ENCODE peak calls at places on chromosomes 6 and 20, in ten cellular contexts. One of them, this sample, is unnamed.

GRCh38 chr20:57022306-57022705 is 244.1 kb downstream of the BMP7 start:
- DNase-seq in nephron progenitor cell: no peak
- DNase-seq in H9: peak
- DNase-seq in memory B cell: no peak
- DNase-seq in substantia nigra: no peak
- DNase-seq in HT1080: no peak
- DNase-seq in epithelial cell of esophagus: no peak
- DNase-seq in activated naive CD4-positive, alpha-beta T cell: no peak
- DNase-seq in amygdala: no peak
- DNase-seq in astrocyte of the spinal cord: no peak
- DNase-seq in this sample: no peak

GRCh38 chr20:44495802-44496481 is 20.3 kb downstream of the TTPAL start:
- DNase-seq in nephron progenitor cell: no peak
- DNase-seq in H9: no peak
- DNase-seq in memory B cell: no peak
- DNase-seq in substantia nigra: no peak
- DNase-seq in HT1080: peak
- DNase-seq in epithelial cell of esophagus: peak
- DNase-seq in activated naive CD4-positive, alpha-beta T cell: no peak
- DNase-seq in amygdala: no peak
- DNase-seq in astrocyte of the spinal cord: peak
- DNase-seq in this sample: peak

GRCh38 chr6:66772785-66773184 is 1065.8 kb upstream of the EYS start:
- DNase-seq in nephron progenitor cell: no peak
- DNase-seq in H9: no peak
- DNase-seq in memory B cell: no peak
- DNase-seq in substantia nigra: no peak
- DNase-seq in HT1080: peak
- DNase-seq in epithelial cell of esophagus: no peak
- DNase-seq in activated naive CD4-positive, alpha-beta T cell: no peak
- DNase-seq in amygdala: no peak
- DNase-seq in astrocyte of the spinal cord: peak
- DNase-seq in this sample: no peak

GRCh38 chr6:93176070-93176469 is 243.3 kb downstream of the EPHA7 start:
- DNase-seq in nephron progenitor cell: no peak
- DNase-seq in H9: no peak
- DNase-seq in memory B cell: no peak
- DNase-seq in substantia nigra: no peak
- DNase-seq in HT1080: no peak
- DNase-seq in epithelial cell of esophagus: no peak
- DNase-seq in activated naive CD4-positive, alpha-beta T cell: no peak
- DNase-seq in amygdala: no peak
- DNase-seq in astrocyte of the spinal cord: no peak
- DNase-seq in this sample: no peak

GRCh38 chr6:169961772-169962561 is 210.5 kb downstream of the ERMARD start:
- DNase-seq in nephron progenitor cell: peak
- DNase-seq in H9: peak
- DNase-seq in memory B cell: no peak
- DNase-seq in substantia nigra: no peak
- DNase-seq in HT1080: no peak
- DNase-seq in epithelial cell of esophagus: no peak
- DNase-seq in activated naive CD4-positive, alpha-beta T cell: peak
- DNase-seq in amygdala: no peak
- DNase-seq in astrocyte of the spinal cord: no peak
- DNase-seq in this sample: no peak

GRCh38 chr6:121823437-121823851 is 388.0 kb downstream of the GJA1 start:
- DNase-seq in nephron progenitor cell: no peak
- DNase-seq in H9: peak
- DNase-seq in memory B cell: no peak
- DNase-seq in substantia nigra: no peak
- DNase-seq in HT1080: peak
- DNase-seq in epithelial cell of esophagus: no peak
- DNase-seq in activated naive CD4-positive, alpha-beta T cell: no peak
- DNase-seq in amygdala: no peak
- DNase-seq in astrocyte of the spinal cord: peak
- DNase-seq in this sample: no peak

GRCh38 chr20:37396520-37397075 is 50.7 kb downstream of the SRC start:
- DNase-seq in nephron progenitor cell: peak
- DNase-seq in H9: peak
- DNase-seq in memory B cell: no peak
- DNase-seq in substantia nigra: no peak
- DNase-seq in HT1080: no peak
- DNase-seq in epithelial cell of esophagus: no peak
- DNase-seq in activated naive CD4-positive, alpha-beta T cell: no peak
- DNase-seq in amygdala: no peak
- DNase-seq in astrocyte of the spinal cord: no peak
- DNase-seq in this sample: no peak

GRCh38 chr20:38357653-38358207 is 11.4 kb downstream of the LBP start:
- DNase-seq in nephron progenitor cell: no peak
- DNase-seq in H9: no peak
- DNase-seq in memory B cell: no peak
- DNase-seq in substantia nigra: no peak
- DNase-seq in HT1080: peak
- DNase-seq in epithelial cell of esophagus: peak
- DNase-seq in activated naive CD4-positive, alpha-beta T cell: no peak
- DNase-seq in amygdala: no peak
- DNase-seq in astrocyte of the spinal cord: peak
- DNase-seq in this sample: no peak

GRCh38 chr20:46058656-46059281 is 29.8 kb downstream of the SLC12A5 start:
- DNase-seq in nephron progenitor cell: peak
- DNase-seq in H9: peak
- DNase-seq in memory B cell: no peak
- DNase-seq in substantia nigra: no peak
- DNase-seq in HT1080: no peak
- DNase-seq in epithelial cell of esophagus: no peak
- DNase-seq in activated naive CD4-positive, alpha-beta T cell: no peak
- DNase-seq in amygdala: no peak
- DNase-seq in astrocyte of the spinal cord: no peak
- DNase-seq in this sample: no peak

GRCh38 chr6:11132191-11132590 is 20.7 kb upstream of the ERVFRD-1 start:
- DNase-seq in nephron progenitor cell: no peak
- DNase-seq in H9: no peak
- DNase-seq in memory B cell: no peak
- DNase-seq in substantia nigra: no peak
- DNase-seq in HT1080: no peak
- DNase-seq in epithelial cell of esophagus: no peak
- DNase-seq in activated naive CD4-positive, alpha-beta T cell: no peak
- DNase-seq in amygdala: no peak
- DNase-seq in astrocyte of the spinal cord: no peak
- DNase-seq in this sample: no peak

GRCh38 chr6:157840776-157841175 is 17.7 kb downstream of the SNX9 start:
- DNase-seq in nephron progenitor cell: no peak
- DNase-seq in H9: no peak
- DNase-seq in memory B cell: no peak
- DNase-seq in substantia nigra: no peak
- DNase-seq in HT1080: peak
- DNase-seq in epithelial cell of esophagus: peak
- DNase-seq in activated naive CD4-positive, alpha-beta T cell: no peak
- DNase-seq in amygdala: no peak
- DNase-seq in astrocyte of the spinal cord: peak
- DNase-seq in this sample: no peak

GRCh38 chr6:109383438-109383940 is 1.2 kb upstream of the CD164 start:
- DNase-seq in nephron progenitor cell: no peak
- DNase-seq in H9: no peak
- DNase-seq in memory B cell: no peak
- DNase-seq in substantia nigra: no peak
- DNase-seq in HT1080: no peak
- DNase-seq in epithelial cell of esophagus: no peak
- DNase-seq in activated naive CD4-positive, alpha-beta T cell: no peak
- DNase-seq in amygdala: no peak
- DNase-seq in astrocyte of the spinal cord: no peak
- DNase-seq in this sample: no peak

GRCh38 chr6:161486326-161486725 is 212.5 kb upstream of the AGPAT4 start:
- DNase-seq in nephron progenitor cell: no peak
- DNase-seq in H9: no peak
- DNase-seq in memory B cell: no peak
- DNase-seq in substantia nigra: no peak
- DNase-seq in HT1080: peak
- DNase-seq in epithelial cell of esophagus: peak
- DNase-seq in activated naive CD4-positive, alpha-beta T cell: no peak
- DNase-seq in amygdala: no peak
- DNase-seq in astrocyte of the spinal cord: peak
- DNase-seq in this sample: no peak

GRCh38 chr6:15793288-15793687 is 130.5 kb upstream of the DTNBP1 start:
- DNase-seq in nephron progenitor cell: no peak
- DNase-seq in H9: no peak
- DNase-seq in memory B cell: no peak
- DNase-seq in substantia nigra: no peak
- DNase-seq in HT1080: peak
- DNase-seq in epithelial cell of esophagus: peak
- DNase-seq in activated naive CD4-positive, alpha-beta T cell: no peak
- DNase-seq in amygdala: no peak
- DNase-seq in astrocyte of the spinal cord: peak
- DNase-seq in this sample: no peak

GRCh38 chr20:64069614-64070243 is 6.7 kb downstream of the TCEA2 start:
- DNase-seq in nephron progenitor cell: peak
- DNase-seq in H9: peak
- DNase-seq in memory B cell: no peak
- DNase-seq in substantia nigra: no peak
- DNase-seq in HT1080: no peak
- DNase-seq in epithelial cell of esophagus: no peak
- DNase-seq in activated naive CD4-positive, alpha-beta T cell: peak
- DNase-seq in amygdala: no peak
- DNase-seq in astrocyte of the spinal cord: no peak
- DNase-seq in this sample: no peak

GRCh38 chr6:69875715-69876114 is 9.4 kb downstream of the COL19A1 start:
- DNase-seq in nephron progenitor cell: no peak
- DNase-seq in H9: no peak
- DNase-seq in memory B cell: no peak
- DNase-seq in substantia nigra: no peak
- DNase-seq in HT1080: no peak
- DNase-seq in epithelial cell of esophagus: no peak
- DNase-seq in activated naive CD4-positive, alpha-beta T cell: no peak
- DNase-seq in amygdala: no peak
- DNase-seq in astrocyte of the spinal cord: no peak
- DNase-seq in this sample: no peak

GRCh38 chr20:56358070-56358469 is 704 bp upstream of the FAM210B start:
- DNase-seq in nephron progenitor cell: no peak
- DNase-seq in H9: no peak
- DNase-seq in memory B cell: no peak
- DNase-seq in substantia nigra: no peak
- DNase-seq in HT1080: no peak
- DNase-seq in epithelial cell of esophagus: no peak
- DNase-seq in activated naive CD4-positive, alpha-beta T cell: no peak
- DNase-seq in amygdala: no peak
- DNase-seq in astrocyte of the spinal cord: no peak
- DNase-seq in this sample: no peak

GRCh38 chr6:108581932-108582500 is 21.3 kb downstream of the FOXO3 start:
- DNase-seq in nephron progenitor cell: no peak
- DNase-seq in H9: no peak
- DNase-seq in memory B cell: no peak
- DNase-seq in substantia nigra: no peak
- DNase-seq in HT1080: no peak
- DNase-seq in epithelial cell of esophagus: no peak
- DNase-seq in activated naive CD4-positive, alpha-beta T cell: no peak
- DNase-seq in amygdala: no peak
- DNase-seq in astrocyte of the spinal cord: peak
- DNase-seq in this sample: no peak

GRCh38 chr20:24747881-24748595 is 201.0 kb upstream of the CST7 start:
- DNase-seq in nephron progenitor cell: no peak
- DNase-seq in H9: peak
- DNase-seq in memory B cell: no peak
- DNase-seq in substantia nigra: no peak
- DNase-seq in HT1080: no peak
- DNase-seq in epithelial cell of esophagus: no peak
- DNase-seq in activated naive CD4-positive, alpha-beta T cell: no peak
- DNase-seq in amygdala: no peak
- DNase-seq in astrocyte of the spinal cord: no peak
- DNase-seq in this sample: no peak

GRCh38 chr6:157667211-157668033 is 155.6 kb upstream of the SNX9 start:
- DNase-seq in nephron progenitor cell: peak
- DNase-seq in H9: peak
- DNase-seq in memory B cell: peak
- DNase-seq in substantia nigra: no peak
- DNase-seq in HT1080: peak
- DNase-seq in epithelial cell of esophagus: peak
- DNase-seq in activated naive CD4-positive, alpha-beta T cell: no peak
- DNase-seq in amygdala: peak
- DNase-seq in astrocyte of the spinal cord: peak
- DNase-seq in this sample: no peak

GRCh38 chr6:120363429-120363828 is 970.9 kb downstream of the TBC1D32 start:
- DNase-seq in nephron progenitor cell: peak
- DNase-seq in H9: peak
- DNase-seq in memory B cell: no peak
- DNase-seq in substantia nigra: no peak
- DNase-seq in HT1080: peak
- DNase-seq in epithelial cell of esophagus: no peak
- DNase-seq in activated naive CD4-positive, alpha-beta T cell: no peak
- DNase-seq in amygdala: no peak
- DNase-seq in astrocyte of the spinal cord: no peak
- DNase-seq in this sample: no peak

GRCh38 chr6:131914967-131915751 is 36.0 kb downstream of the CCN2 start:
- DNase-seq in nephron progenitor cell: peak
- DNase-seq in H9: peak
- DNase-seq in memory B cell: peak
- DNase-seq in substantia nigra: peak
- DNase-seq in HT1080: peak
- DNase-seq in epithelial cell of esophagus: peak
- DNase-seq in activated naive CD4-positive, alpha-beta T cell: peak
- DNase-seq in amygdala: peak
- DNase-seq in astrocyte of the spinal cord: peak
- DNase-seq in this sample: peak

GRCh38 chr20:2745936-2746635 is 53.5 kb downstream of the EBF4 start:
- DNase-seq in nephron progenitor cell: no peak
- DNase-seq in H9: no peak
- DNase-seq in memory B cell: no peak
- DNase-seq in substantia nigra: no peak
- DNase-seq in HT1080: no peak
- DNase-seq in epithelial cell of esophagus: no peak
- DNase-seq in activated naive CD4-positive, alpha-beta T cell: no peak
- DNase-seq in amygdala: no peak
- DNase-seq in astrocyte of the spinal cord: no peak
- DNase-seq in this sample: no peak

GRCh38 chr20:24504331-24505285 is 35.2 kb downstream of the SYNDIG1 start:
- DNase-seq in nephron progenitor cell: no peak
- DNase-seq in H9: peak
- DNase-seq in memory B cell: no peak
- DNase-seq in substantia nigra: no peak
- DNase-seq in HT1080: no peak
- DNase-seq in epithelial cell of esophagus: no peak
- DNase-seq in activated naive CD4-positive, alpha-beta T cell: no peak
- DNase-seq in amygdala: no peak
- DNase-seq in astrocyte of the spinal cord: no peak
- DNase-seq in this sample: no peak

GRCh38 chr6:147142684-147143245 is 61.5 kb upstream of the STXBP5 start:
- DNase-seq in nephron progenitor cell: no peak
- DNase-seq in H9: no peak
- DNase-seq in memory B cell: no peak
- DNase-seq in substantia nigra: no peak
- DNase-seq in HT1080: no peak
- DNase-seq in epithelial cell of esophagus: no peak
- DNase-seq in activated naive CD4-positive, alpha-beta T cell: no peak
- DNase-seq in amygdala: no peak
- DNase-seq in astrocyte of the spinal cord: no peak
- DNase-seq in this sample: no peak

GRCh38 chr6:148367418-148368024 is 24.9 kb downstream of the SASH1 start:
- DNase-seq in nephron progenitor cell: no peak
- DNase-seq in H9: peak
- DNase-seq in memory B cell: no peak
- DNase-seq in substantia nigra: no peak
- DNase-seq in HT1080: peak
- DNase-seq in epithelial cell of esophagus: peak
- DNase-seq in activated naive CD4-positive, alpha-beta T cell: no peak
- DNase-seq in amygdala: no peak
- DNase-seq in astrocyte of the spinal cord: peak
- DNase-seq in this sample: no peak

GRCh38 chr20:5402903-5403531 is 86.3 kb upstream of the PROKR2 start:
- DNase-seq in nephron progenitor cell: peak
- DNase-seq in H9: peak
- DNase-seq in memory B cell: no peak
- DNase-seq in substantia nigra: no peak
- DNase-seq in HT1080: peak
- DNase-seq in epithelial cell of esophagus: peak
- DNase-seq in activated naive CD4-positive, alpha-beta T cell: no peak
- DNase-seq in amygdala: no peak
- DNase-seq in astrocyte of the spinal cord: no peak
- DNase-seq in this sample: no peak

GRCh38 chr20:58054082-58054481 is 174.4 kb downstream of the ANKRD60 start:
- DNase-seq in nephron progenitor cell: no peak
- DNase-seq in H9: no peak
- DNase-seq in memory B cell: no peak
- DNase-seq in substantia nigra: no peak
- DNase-seq in HT1080: no peak
- DNase-seq in epithelial cell of esophagus: no peak
- DNase-seq in activated naive CD4-positive, alpha-beta T cell: no peak
- DNase-seq in amygdala: no peak
- DNase-seq in astrocyte of the spinal cord: no peak
- DNase-seq in this sample: no peak